ENCODE peak calls at places on chromosome 3, in nine cellular contexts. Q, B, C, K, M, W, S, J and H are unnamed samples.

GRCh38 chr3:183073839-183074615 is 25.3 kb downstream of the MCCC1 start:
- DNase-seq in Q (no peak), B (peak; percentile 41), C (no peak), K (peak; percentile 16), M (peak; percentile 61), W (no peak), S (peak; percentile 68), J (peak; percentile 21), H (no peak)

GRCh38 chr3:113128386-113129015 is 82.9 kb upstream of the BOC start:
- DNase-seq in Q (no peak), B (peak; percentile 23), C (no peak), K (peak; percentile 45), M (no peak), W (no peak), S (no peak), J (no peak), H (no peak)

GRCh38 chr3:97388774-97389173 is 375.8 kb upstream of the ARL6 start:
- DNase-seq in Q (no peak), B (no peak), C (no peak), K (no peak), M (no peak), W (no peak), S (no peak), J (no peak), H (no peak)

GRCh38 chr3:36700537-36701248 is 63.7 kb downstream of the DCLK3 start:
- DNase-seq in Q (peak; percentile 69), B (peak; percentile 85), C (peak; percentile 84), K (peak; percentile 89), M (peak; percentile 50), W (peak; percentile 66), S (peak; percentile 33), J (peak; percentile 52), H (peak; percentile 51)

GRCh38 chr3:129327510-129327909 is 48.8 kb downstream of the HMCES start:
- DNase-seq in Q (no peak), B (no peak), C (no peak), K (no peak), M (no peak), W (no peak), S (no peak), J (no peak), H (no peak)

GRCh38 chr3:44029100-44029499 is 212.6 kb upstream of the TOPAZ1 start:
- DNase-seq in Q (no peak), B (no peak), C (no peak), K (no peak), M (no peak), W (no peak), S (no peak), J (no peak), H (no peak)

GRCh38 chr3:156718622-156719300 is 44.4 kb downstream of the TIPARP start:
- DNase-seq in Q (no peak), B (peak; percentile 21), C (no peak), K (peak; percentile 27), M (no peak), W (no peak), S (no peak), J (peak; percentile 88), H (no peak)

GRCh38 chr3:130711885-130712284 is 34.7 kb downstream of the PIK3R4 start:
- DNase-seq in Q (no peak), B (peak; percentile 38), C (no peak), K (no peak), M (no peak), W (no peak), S (no peak), J (peak; percentile 55), H (no peak)

GRCh38 chr3:31002730-31003129 is 108.3 kb upstream of the GADL1 start:
- DNase-seq in Q (no peak), B (no peak), C (no peak), K (no peak), M (no peak), W (no peak), S (no peak), J (no peak), H (no peak)

GRCh38 chr3:119639494-119640350 is 20.7 kb downstream of the POPDC2 start:
- DNase-seq in Q (no peak), B (no peak), C (no peak), K (peak; percentile 36), M (peak; percentile 23), W (no peak), S (no peak), J (no peak), H (no peak)

GRCh38 chr3:122975924-122976293 is 51.7 kb downstream of the SEMA5B start:
- DNase-seq in Q (peak; percentile 72), B (peak; percentile 10), C (no peak), K (no peak), M (no peak), W (no peak), S (no peak), J (no peak), H (no peak)
- H3K4me2 ChIP-seq in Q (peak overlapping the region; percentile 69), B (no peak overlapping the region), C (no peak overlapping the region), K (no peak overlapping the region), M (no peak overlapping the region), W (no peak overlapping the region), S (no peak overlapping the region), J (no peak overlapping the region), H (peak overlapping the region; percentile 65)

GRCh38 chr3:162492446-162493081 is 996.0 kb downstream of the OTOL1 start:
- DNase-seq in Q (no peak), B (peak; percentile 84), C (peak; percentile 34), K (peak; percentile 79), M (peak; percentile 5), W (no peak), S (no peak), J (no peak), H (no peak)
- H3K4me2 ChIP-seq in Q (no peak overlapping the region), B (peak overlapping the region; percentile 88), C (peak overlapping the region; percentile 32), K (peak overlapping the region; percentile 58), M (no peak overlapping the region), W (no peak overlapping the region), S (no peak overlapping the region), J (no peak overlapping the region), H (no peak overlapping the region)

DNA sequence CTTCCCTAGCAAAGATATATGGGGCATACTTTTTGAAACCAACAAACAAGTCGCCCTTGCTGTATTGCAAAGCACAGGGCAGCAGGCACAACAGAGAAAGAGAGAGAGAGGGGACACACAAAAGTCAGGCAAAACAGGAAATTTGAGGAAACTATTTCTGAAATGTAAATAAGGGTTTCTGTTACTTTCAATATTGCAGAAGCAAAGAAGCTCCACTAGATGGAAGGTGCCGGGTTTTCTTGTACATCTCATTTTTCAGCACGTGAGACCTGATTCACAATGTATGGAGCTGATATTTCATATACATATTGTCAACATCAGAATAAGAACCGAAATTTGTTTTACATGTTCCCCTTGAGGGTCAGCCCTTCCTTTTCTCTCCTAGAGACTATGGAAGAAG is 127.4 kb downstream of the FOXP1 start:
- DNase-seq in Q (peak; percentile 78), B (peak; percentile 31), C (peak; percentile 32), K (no peak), M (no peak), W (no peak), S (no peak), J (peak; percentile 45), H (no peak)
- H3K4me2 ChIP-seq in Q (peak overlapping the region; percentile 91), B (peak overlapping the region; percentile 76), C (peak overlapping the region; percentile 89), K (peak overlapping the region; percentile 25), M (peak overlapping the region; percentile 85), W (no peak overlapping the region), S (no peak overlapping the region), J (peak overlapping the region; percentile 20), H (no peak overlapping the region)

GRCh38 chr3:159080821-159081220 is 279.0 kb downstream of the MFSD1 start:
- DNase-seq in Q (no peak), B (no peak), C (no peak), K (no peak), M (peak; percentile 7), W (no peak), S (no peak), J (no peak), H (no peak)

GRCh38 chr3:159075302-159075701 is 273.4 kb downstream of the MFSD1 start:
- DNase-seq in Q (no peak), B (no peak), C (no peak), K (no peak), M (no peak), W (no peak), S (no peak), J (no peak), H (no peak)

GRCh38 chr3:159080236-159080635 is 278.4 kb downstream of the MFSD1 start:
- DNase-seq in Q (no peak), B (no peak), C (no peak), K (no peak), M (no peak), W (no peak), S (no peak), J (no peak), H (no peak)

GRCh38 chr3:159074756-159075155 is 272.9 kb downstream of the MFSD1 start:
- DNase-seq in Q (no peak), B (no peak), C (no peak), K (no peak), M (no peak), W (no peak), S (no peak), J (no peak), H (no peak)

DNA sequence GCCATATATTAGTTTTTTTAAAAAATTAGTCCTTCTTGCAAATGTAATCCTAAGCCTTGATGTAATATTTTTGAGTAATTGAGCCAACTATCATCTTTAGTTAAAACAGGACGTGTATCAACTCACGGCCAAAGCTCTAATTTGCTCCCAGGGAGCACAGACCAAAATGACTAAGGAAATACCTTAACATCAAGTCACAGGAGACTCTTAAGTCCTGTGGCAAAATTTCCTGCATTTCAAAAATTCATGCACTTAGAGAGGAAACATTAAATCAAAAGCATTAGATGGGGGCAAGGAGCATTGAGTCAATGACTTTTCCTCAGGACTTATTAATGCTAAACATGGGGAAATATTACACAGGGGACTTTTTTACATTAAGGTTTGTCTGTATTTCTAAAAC is 276.0 kb downstream of the MFSD1 start:
- DNase-seq in Q (no peak), B (peak; percentile 22), C (no peak), K (peak; percentile 94), M (peak; percentile 81), W (no peak), S (no peak), J (peak; percentile 94), H (no peak)
- H3K4me2 ChIP-seq in Q (no peak overlapping the region), B (no peak overlapping the region), C (no peak overlapping the region), K (peak overlapping the region; percentile 67), M (no peak overlapping the region), W (no peak overlapping the region), S (no peak overlapping the region), J (no peak overlapping the region), H (no peak overlapping the region)

DNA sequence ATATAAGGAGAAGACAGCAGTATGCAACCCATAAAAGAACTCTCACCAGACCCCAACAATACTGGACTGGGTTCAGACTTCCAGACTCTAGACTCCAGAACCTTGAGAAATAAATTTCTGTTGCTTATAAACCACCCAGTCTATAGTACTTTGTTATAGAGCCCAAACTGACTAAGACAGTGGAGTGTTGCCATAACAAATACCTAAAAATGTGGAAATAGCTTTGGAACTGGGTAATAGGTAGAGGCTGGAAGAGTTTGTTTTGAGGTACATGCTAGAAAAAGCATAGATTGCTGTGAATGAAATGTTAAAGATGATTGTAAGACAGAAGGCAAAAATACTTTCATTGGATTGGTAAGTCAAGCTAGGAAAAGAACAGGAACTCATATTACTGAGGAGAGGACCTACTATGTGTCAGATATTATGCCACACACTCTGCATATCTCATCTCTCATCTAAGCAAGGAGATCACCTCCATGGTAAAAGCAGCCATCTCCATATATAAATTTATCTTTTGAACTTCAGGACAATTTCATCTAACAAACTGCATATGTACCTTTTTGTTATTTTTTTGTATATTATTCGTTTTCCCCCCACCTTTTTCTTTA is 67.4 kb upstream of the FNDC3B start:
- DNase-seq in Q (no peak), B (peak; percentile 63), C (peak; percentile 39), K (peak; percentile 56), M (no peak), W (no peak), S (no peak), J (no peak), H (no peak)
- H3K4me2 ChIP-seq in Q (no peak overlapping the region), B (peak overlapping the region; percentile 12), C (no peak overlapping the region), K (no peak overlapping the region), M (no peak overlapping the region), W (no peak overlapping the region), S (no peak overlapping the region), J (no peak overlapping the region), H (peak overlapping the region; percentile 35)

GRCh38 chr3:181383201-181383600 is 328.5 kb upstream of the SOX2 start:
- DNase-seq in Q (no peak), B (no peak), C (no peak), K (no peak), M (no peak), W (no peak), S (no peak), J (no peak), H (no peak)
- H3K4me2 ChIP-seq in Q (peak overlapping the region; percentile 52), B (no peak overlapping the region), C (no peak overlapping the region), K (no peak overlapping the region), M (no peak overlapping the region), W (no peak overlapping the region), S (no peak overlapping the region), J (no peak overlapping the region), H (no peak overlapping the region)